ENCODE peak calls at places on chromosomes 4 and X, in eight cellular contexts. One of them, this sample, is unnamed.

GRCh38 chr4:39032218-39033085 is at the start of gene TMEM156:
- DNase-seq in right lobe of liver: no peak
- DNase-seq in tibial artery: no peak
- DNase-seq in brain microvascular endothelial cell: peak; percentile 25
- DNase-seq in A549: peak; percentile 78
- DNase-seq in vagina: no peak
- DNase-seq in GM06990: peak; percentile 79
- DNase-seq in HL-60: peak; percentile 81
- DNase-seq in this sample: no peak

GRCh38 chr4:187602339-187603092 is 393.1 kb upstream of the ZFP42 start:
- DNase-seq in right lobe of liver: no peak
- DNase-seq in tibial artery: no peak
- DNase-seq in brain microvascular endothelial cell: peak; percentile 67
- DNase-seq in A549: no peak
- DNase-seq in vagina: no peak
- DNase-seq in GM06990: no peak
- DNase-seq in HL-60: no peak
- DNase-seq in this sample: no peak

GRCh38 chr4:119729815-119730643 is 101.4 kb upstream of the PDE5A start:
- DNase-seq in right lobe of liver: peak; percentile 59
- DNase-seq in tibial artery: peak; percentile 84
- DNase-seq in brain microvascular endothelial cell: peak; percentile 98
- DNase-seq in A549: peak; percentile 76
- DNase-seq in vagina: no peak
- DNase-seq in GM06990: no peak
- DNase-seq in HL-60: no peak
- DNase-seq in this sample: no peak

GRCh38 chr4:103204114-103204513 is 6.0 kb upstream of the CENPE start:
- DNase-seq in right lobe of liver: no peak
- DNase-seq in tibial artery: no peak
- DNase-seq in brain microvascular endothelial cell: no peak
- DNase-seq in A549: peak; percentile 12
- DNase-seq in vagina: no peak
- DNase-seq in GM06990: no peak
- DNase-seq in HL-60: no peak
- DNase-seq in this sample: no peak

GRCh38 chr4:139791681-139792080 is 126.1 kb downstream of the MGST2 start:
- DNase-seq in right lobe of liver: no peak
- DNase-seq in tibial artery: no peak
- DNase-seq in brain microvascular endothelial cell: no peak
- DNase-seq in A549: no peak
- DNase-seq in vagina: no peak
- DNase-seq in GM06990: no peak
- DNase-seq in HL-60: no peak
- DNase-seq in this sample: no peak

GRCh38 chrX:2330487-2330886 is 170.3 kb downstream of the DHRSX start:
- DNase-seq in right lobe of liver: no peak
- DNase-seq in tibial artery: no peak
- DNase-seq in brain microvascular endothelial cell: no peak
- DNase-seq in A549: no peak
- DNase-seq in vagina: no peak
- DNase-seq in GM06990: no peak
- DNase-seq in HL-60: no peak
- DNase-seq in this sample: no peak

GRCh38 chr4:79763486-79764075 is 309.4 kb downstream of the ANTXR2 start:
- DNase-seq in right lobe of liver: no peak
- DNase-seq in tibial artery: no peak
- DNase-seq in brain microvascular endothelial cell: no peak
- DNase-seq in A549: no peak
- DNase-seq in vagina: no peak
- DNase-seq in GM06990: no peak
- DNase-seq in HL-60: no peak
- DNase-seq in this sample: no peak

GRCh38 chrX:24498975-24499374 is 33.9 kb downstream of the PDK3 start:
- DNase-seq in right lobe of liver: no peak
- DNase-seq in tibial artery: no peak
- DNase-seq in brain microvascular endothelial cell: no peak
- DNase-seq in A549: peak; percentile 24
- DNase-seq in vagina: no peak
- DNase-seq in GM06990: peak; percentile 7
- DNase-seq in HL-60: no peak
- DNase-seq in this sample: no peak

GRCh38 chr4:166077782-166078181 is 204.7 kb downstream of the TLL1 start:
- DNase-seq in right lobe of liver: no peak
- DNase-seq in tibial artery: no peak
- DNase-seq in brain microvascular endothelial cell: no peak
- DNase-seq in A549: no peak
- DNase-seq in vagina: no peak
- DNase-seq in GM06990: no peak
- DNase-seq in HL-60: no peak
- DNase-seq in this sample: no peak

GRCh38 chr4:77040265-77040664 is 35.5 kb downstream of the CCNI start:
- DNase-seq in right lobe of liver: no peak
- DNase-seq in tibial artery: no peak
- DNase-seq in brain microvascular endothelial cell: peak; percentile 70
- DNase-seq in A549: no peak
- DNase-seq in vagina: no peak
- DNase-seq in GM06990: no peak
- DNase-seq in HL-60: no peak
- DNase-seq in this sample: no peak

GRCh38 chrX:120453985-120454384 is 15.1 kb downstream of the LAMP2 start:
- DNase-seq in right lobe of liver: no peak
- DNase-seq in tibial artery: no peak
- DNase-seq in brain microvascular endothelial cell: peak; percentile 49
- DNase-seq in A549: no peak
- DNase-seq in vagina: no peak
- DNase-seq in GM06990: no peak
- DNase-seq in HL-60: no peak
- DNase-seq in this sample: no peak

GRCh38 chr4:168655182-168655581 is 158.3 kb downstream of the PALLD start:
- DNase-seq in right lobe of liver: no peak
- DNase-seq in tibial artery: no peak
- DNase-seq in brain microvascular endothelial cell: no peak
- DNase-seq in A549: no peak
- DNase-seq in vagina: no peak
- DNase-seq in GM06990: no peak
- DNase-seq in HL-60: no peak
- DNase-seq in this sample: no peak

GRCh38 chr4:87985097-87985886 is 9.8 kb downstream of the SPP1 start:
- DNase-seq in right lobe of liver: peak; percentile 84
- DNase-seq in tibial artery: peak; percentile 73
- DNase-seq in brain microvascular endothelial cell: peak; percentile 40
- DNase-seq in A549: peak; percentile 74
- DNase-seq in vagina: no peak
- DNase-seq in GM06990: no peak
- DNase-seq in HL-60: no peak
- DNase-seq in this sample: no peak

GRCh38 chr4:173958445-173958844 is 325.0 kb downstream of the FBXO8 start:
- DNase-seq in right lobe of liver: no peak
- DNase-seq in tibial artery: no peak
- DNase-seq in brain microvascular endothelial cell: no peak
- DNase-seq in A549: no peak
- DNase-seq in vagina: no peak
- DNase-seq in GM06990: no peak
- DNase-seq in HL-60: peak; percentile 10
- DNase-seq in this sample: peak; percentile 66

GRCh38 chrX:119784747-119785446 is 6.5 kb downstream of the RPL39 start:
- DNase-seq in right lobe of liver: no peak
- DNase-seq in tibial artery: no peak
- DNase-seq in brain microvascular endothelial cell: no peak
- DNase-seq in A549: peak; percentile 51
- DNase-seq in vagina: no peak
- DNase-seq in GM06990: peak; percentile 33
- DNase-seq in HL-60: no peak
- DNase-seq in this sample: no peak

GRCh38 chrX:46260502-46260901 is 284.7 kb downstream of the ZNF674 start:
- DNase-seq in right lobe of liver: no peak
- DNase-seq in tibial artery: no peak
- DNase-seq in brain microvascular endothelial cell: no peak
- DNase-seq in A549: no peak
- DNase-seq in vagina: no peak
- DNase-seq in GM06990: no peak
- DNase-seq in HL-60: no peak
- DNase-seq in this sample: no peak

GRCh38 chrX:152912121-152912520 is 14.3 kb downstream of the ZNF185 start:
- DNase-seq in right lobe of liver: no peak
- DNase-seq in tibial artery: no peak
- DNase-seq in brain microvascular endothelial cell: no peak
- DNase-seq in A549: no peak
- DNase-seq in vagina: no peak
- DNase-seq in GM06990: no peak
- DNase-seq in HL-60: no peak
- DNase-seq in this sample: no peak

GRCh38 chrX:55488268-55488558 is 1.4 kb downstream of the USP51 start:
- DNase-seq in right lobe of liver: no peak
- DNase-seq in tibial artery: no peak
- DNase-seq in brain microvascular endothelial cell: no peak
- DNase-seq in A549: no peak
- DNase-seq in vagina: peak; percentile 85
- DNase-seq in GM06990: no peak
- DNase-seq in HL-60: no peak
- DNase-seq in this sample: no peak

GRCh38 chrX:154785711-154786110 is 19.6 kb downstream of the MPP1 start:
- DNase-seq in right lobe of liver: no peak
- DNase-seq in tibial artery: no peak
- DNase-seq in brain microvascular endothelial cell: no peak
- DNase-seq in A549: no peak
- DNase-seq in vagina: no peak
- DNase-seq in GM06990: no peak
- DNase-seq in HL-60: no peak
- DNase-seq in this sample: no peak

GRCh38 chrX:41449615-41450014 is 2.5 kb downstream of the NYX start:
- DNase-seq in right lobe of liver: no peak
- DNase-seq in tibial artery: no peak
- DNase-seq in brain microvascular endothelial cell: no peak
- DNase-seq in A549: no peak
- DNase-seq in vagina: no peak
- DNase-seq in GM06990: no peak
- DNase-seq in HL-60: no peak
- DNase-seq in this sample: no peak

GRCh38 chrX:37763400-37763799 is 16.5 kb upstream of the CYBB start:
- DNase-seq in right lobe of liver: no peak
- DNase-seq in tibial artery: no peak
- DNase-seq in brain microvascular endothelial cell: no peak
- DNase-seq in A549: no peak
- DNase-seq in vagina: no peak
- DNase-seq in GM06990: no peak
- DNase-seq in HL-60: no peak
- DNase-seq in this sample: no peak
- H3K4me3 ChIP-seq in right lobe of liver: no peak overlapping the region
- H3K4me3 ChIP-seq in tibial artery: no peak overlapping the region
- H3K4me3 ChIP-seq in brain microvascular endothelial cell: no peak overlapping the region
- H3K4me3 ChIP-seq in A549: no peak overlapping the region
- H3K4me3 ChIP-seq in vagina: no peak overlapping the region
- H3K4me3 ChIP-seq in GM06990: no peak overlapping the region
- H3K4me3 ChIP-seq in HL-60: no peak overlapping the region
- H3K4me3 ChIP-seq in this sample: no peak overlapping the region

GRCh38 chrX:36897690-36898089 is 110.5 kb upstream of the FAM47C start:
- DNase-seq in right lobe of liver: no peak
- DNase-seq in tibial artery: no peak
- DNase-seq in brain microvascular endothelial cell: no peak
- DNase-seq in A549: no peak
- DNase-seq in vagina: no peak
- DNase-seq in GM06990: peak; percentile 0
- DNase-seq in HL-60: no peak
- DNase-seq in this sample: no peak

GRCh38 chrX:36898301-36898700 is 109.9 kb upstream of the FAM47C start:
- DNase-seq in right lobe of liver: no peak
- DNase-seq in tibial artery: no peak
- DNase-seq in brain microvascular endothelial cell: no peak
- DNase-seq in A549: peak; percentile 10
- DNase-seq in vagina: no peak
- DNase-seq in GM06990: no peak
- DNase-seq in HL-60: no peak
- DNase-seq in this sample: no peak
- TF ChIP-seq CTCF in right lobe of liver: peak; percentile 43
- TF ChIP-seq CTCF in tibial artery: no peak
- TF ChIP-seq CTCF in brain microvascular endothelial cell: peak; percentile 36
- TF ChIP-seq CTCF in A549: peak; percentile 21
- TF ChIP-seq CTCF in vagina: no peak
- TF ChIP-seq CTCF in GM06990: peak; percentile 66
- TF ChIP-seq CTCF in HL-60: peak; percentile 39
- TF ChIP-seq CTCF in this sample: peak; percentile 67

GRCh38 chr4:153245775-153246174 is 41.5 kb downstream of the TRIM2 start:
- DNase-seq in right lobe of liver: no peak
- DNase-seq in tibial artery: no peak
- DNase-seq in brain microvascular endothelial cell: no peak
- DNase-seq in A549: no peak
- DNase-seq in vagina: no peak
- DNase-seq in GM06990: no peak
- DNase-seq in HL-60: no peak
- DNase-seq in this sample: no peak

GRCh38 chr4:153244969-153245368 is 40.7 kb downstream of the TRIM2 start:
- DNase-seq in right lobe of liver: no peak
- DNase-seq in tibial artery: no peak
- DNase-seq in brain microvascular endothelial cell: no peak
- DNase-seq in A549: no peak
- DNase-seq in vagina: no peak
- DNase-seq in GM06990: no peak
- DNase-seq in HL-60: no peak
- DNase-seq in this sample: no peak

GRCh38 chr4:153248641-153249198 is 44.5 kb downstream of the TRIM2 start:
- DNase-seq in right lobe of liver: no peak
- DNase-seq in tibial artery: no peak
- DNase-seq in brain microvascular endothelial cell: no peak
- DNase-seq in A549: no peak
- DNase-seq in vagina: no peak
- DNase-seq in GM06990: no peak
- DNase-seq in HL-60: no peak
- DNase-seq in this sample: no peak

GRCh38 chr4:153247116-153247490 is 42.9 kb downstream of the TRIM2 start:
- DNase-seq in right lobe of liver: no peak
- DNase-seq in tibial artery: no peak
- DNase-seq in brain microvascular endothelial cell: no peak
- DNase-seq in A549: no peak
- DNase-seq in vagina: no peak
- DNase-seq in GM06990: no peak
- DNase-seq in HL-60: no peak
- DNase-seq in this sample: no peak

GRCh38 chr4:153246446-153247115 is 42.3 kb downstream of the TRIM2 start:
- DNase-seq in right lobe of liver: no peak
- DNase-seq in tibial artery: no peak
- DNase-seq in brain microvascular endothelial cell: no peak
- DNase-seq in A549: no peak
- DNase-seq in vagina: no peak
- DNase-seq in GM06990: no peak
- DNase-seq in HL-60: no peak
- DNase-seq in this sample: no peak
- H3K4me3 ChIP-seq in right lobe of liver: no peak overlapping the region
- H3K4me3 ChIP-seq in tibial artery: no peak overlapping the region
- H3K4me3 ChIP-seq in brain microvascular endothelial cell: no peak overlapping the region
- H3K4me3 ChIP-seq in A549: no peak overlapping the region
- H3K4me3 ChIP-seq in vagina: no peak overlapping the region
- H3K4me3 ChIP-seq in GM06990: no peak overlapping the region
- H3K4me3 ChIP-seq in HL-60: no peak overlapping the region
- H3K4me3 ChIP-seq in this sample: no peak overlapping the region

DNA sequence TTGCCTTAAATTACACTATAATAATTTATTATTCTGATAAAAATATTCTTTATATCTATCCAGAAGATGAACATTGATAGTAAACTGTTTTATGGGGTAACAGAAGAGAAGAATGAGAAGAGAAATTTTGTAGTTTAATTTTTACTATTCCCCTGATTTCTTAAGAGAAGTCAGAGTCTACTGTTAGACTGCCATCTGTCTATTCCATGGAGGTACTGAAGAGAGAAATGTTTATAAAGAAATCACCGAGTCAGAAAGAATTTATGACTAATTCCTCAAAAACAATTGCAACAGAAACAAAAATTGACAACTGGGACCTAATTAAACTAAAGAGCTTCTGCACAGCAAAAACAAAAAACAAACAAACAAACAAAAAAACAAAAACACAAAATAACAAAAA is 149.9 kb downstream of the FGF16 start:
- DNase-seq in right lobe of liver: no peak
- DNase-seq in tibial artery: no peak
- DNase-seq in brain microvascular endothelial cell: no peak
- DNase-seq in A549: peak; percentile 16
- DNase-seq in vagina: no peak
- DNase-seq in GM06990: no peak
- DNase-seq in HL-60: no peak
- DNase-seq in this sample: no peak
- TF ChIP-seq CTCF in right lobe of liver: peak; percentile 28
- TF ChIP-seq CTCF in tibial artery: no peak
- TF ChIP-seq CTCF in brain microvascular endothelial cell: peak; percentile 19
- TF ChIP-seq CTCF in A549: peak; percentile 44
- TF ChIP-seq CTCF in vagina: no peak
- TF ChIP-seq CTCF in GM06990: peak; percentile 19
- TF ChIP-seq CTCF in HL-60: no peak
- TF ChIP-seq CTCF in this sample: peak; percentile 49

This sample was measured in retinal pigment epithelial cell.